ENCODE peak calls at places on chromosomes 5 and 9, in four cellular contexts. One of them, this sample, is unnamed.

GRCh38 chr9:99811172-99811571 is 10.5 kb upstream of the NR4A3 start:
- DNase-seq in HepG2: no peak
- DNase-seq in K562: no peak
- DNase-seq in HCT116: no peak
- DNase-seq in this sample: no peak

GRCh38 chr5:94702729-94703128 is 84.3 kb downstream of the SLF1 start:
- DNase-seq in HepG2: no peak
- DNase-seq in K562: no peak
- DNase-seq in HCT116: no peak
- DNase-seq in this sample: no peak

GRCh38 chr5:112388010-112388553 is 31.0 kb downstream of the EPB41L4A start:
- DNase-seq in HepG2: no peak
- DNase-seq in K562: no peak
- DNase-seq in HCT116: no peak
- DNase-seq in this sample: no peak

GRCh38 chr9:72255546-72255925 is 106.3 kb downstream of the GDA start:
- DNase-seq in HepG2: no peak
- DNase-seq in K562: no peak
- DNase-seq in HCT116: no peak
- DNase-seq in this sample: no peak

GRCh38 chr5:75550597-75550996 is 38.9 kb downstream of the POLK start:
- DNase-seq in HepG2: no peak
- DNase-seq in K562: no peak
- DNase-seq in HCT116: no peak
- DNase-seq in this sample: no peak

GRCh38 chr5:134079748-134080581 is 34.5 kb upstream of the TCF7 start:
- DNase-seq in HepG2: no peak
- DNase-seq in K562: no peak
- DNase-seq in HCT116: no peak
- DNase-seq in this sample: no peak

GRCh38 chr5:74017786-74018211 is 391.8 kb downstream of the ARHGEF28 start:
- DNase-seq in HepG2: no peak
- DNase-seq in K562: no peak
- DNase-seq in HCT116: peak
- DNase-seq in this sample: no peak

GRCh38 chr5:139574641-139575312 is 13.6 kb downstream of the UBE2D2 start:
- DNase-seq in HepG2: peak
- DNase-seq in K562: peak
- DNase-seq in HCT116: no peak
- DNase-seq in this sample: no peak

GRCh38 chr5:2697041-2697440 is 54.4 kb downstream of the IRX2 start:
- DNase-seq in HepG2: no peak
- DNase-seq in K562: no peak
- DNase-seq in HCT116: no peak
- DNase-seq in this sample: no peak

GRCh38 chr5:137997726-137998213 is 35.1 kb downstream of the FAM13B start:
- DNase-seq in HepG2: peak
- DNase-seq in K562: no peak
- DNase-seq in HCT116: no peak
- DNase-seq in this sample: no peak

GRCh38 chr5:163306421-163306820 is 131.0 kb upstream of the CCNG1 start:
- DNase-seq in HepG2: peak
- DNase-seq in K562: no peak
- DNase-seq in HCT116: peak
- DNase-seq in this sample: no peak

GRCh38 chr5:138967806-138968448 is 92.8 kb upstream of the LRRTM2 start:
- DNase-seq in HepG2: peak
- DNase-seq in K562: no peak
- DNase-seq in HCT116: peak
- DNase-seq in this sample: no peak

GRCh38 chr9:128787583-128788156 is 617 bp downstream of the TBC1D13 start:
- DNase-seq in HepG2: no peak
- DNase-seq in K562: no peak
- DNase-seq in HCT116: no peak
- DNase-seq in this sample: no peak

GRCh38 chr5:135174315-135175096 is 140.5 kb upstream of the PITX1 start:
- DNase-seq in HepG2: no peak
- DNase-seq in K562: peak
- DNase-seq in HCT116: no peak
- DNase-seq in this sample: peak

GRCh38 chr9:16526380-16526779 is 344.1 kb downstream of the BNC2 start:
- DNase-seq in HepG2: no peak
- DNase-seq in K562: no peak
- DNase-seq in HCT116: no peak
- DNase-seq in this sample: no peak

GRCh38 chr5:142521706-142522105 is 164.2 kb downstream of the FGF1 start:
- DNase-seq in HepG2: peak
- DNase-seq in K562: no peak
- DNase-seq in HCT116: no peak
- DNase-seq in this sample: no peak

DNA sequence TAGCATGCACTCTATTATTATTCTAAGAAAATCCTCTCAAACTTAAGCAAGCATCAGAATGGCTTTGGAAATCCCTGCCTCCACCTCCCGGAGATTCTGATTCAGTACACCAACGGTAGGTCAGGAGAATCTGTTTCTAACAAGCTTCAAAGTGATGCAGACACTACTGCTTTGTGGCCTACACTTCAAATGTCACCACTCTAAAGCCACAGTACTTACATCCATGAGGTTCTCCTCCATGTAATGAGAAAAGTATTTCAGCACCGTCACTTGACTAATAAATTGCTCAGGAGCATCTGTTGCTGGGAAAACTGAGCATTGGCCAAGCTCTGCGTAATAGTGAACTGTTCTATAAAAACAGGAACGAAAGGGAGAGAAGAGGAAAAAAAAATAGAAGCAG is 4.8 kb downstream of the PLK2 start:
- DNase-seq in HepG2: no peak
- DNase-seq in K562: no peak
- DNase-seq in HCT116: no peak
- DNase-seq in this sample: no peak
- TF ChIP-seq FOSL1 in HepG2: no peak
- TF ChIP-seq FOSL1 in K562: no peak
- TF ChIP-seq FOSL1 in HCT116: no peak
- TF ChIP-seq FOSL1 in this sample: no peak

GRCh38 chr5:9781275-9781674 is 151.1 kb upstream of the TAS2R1 start:
- DNase-seq in HepG2: no peak
- DNase-seq in K562: no peak
- DNase-seq in HCT116: no peak
- DNase-seq in this sample: no peak

GRCh38 chr5:9784231-9784630 is 154.1 kb upstream of the TAS2R1 start:
- DNase-seq in HepG2: no peak
- DNase-seq in K562: no peak
- DNase-seq in HCT116: no peak
- DNase-seq in this sample: no peak

GRCh38 chr5:9780501-9780900 is 150.3 kb upstream of the TAS2R1 start:
- DNase-seq in HepG2: no peak
- DNase-seq in K562: no peak
- DNase-seq in HCT116: no peak
- DNase-seq in this sample: no peak

GRCh38 chr5:9781882-9782281 is 151.7 kb upstream of the TAS2R1 start:
- DNase-seq in HepG2: no peak
- DNase-seq in K562: no peak
- DNase-seq in HCT116: no peak
- DNase-seq in this sample: no peak

GRCh38 chr5:9782806-9783560 is 152.8 kb upstream of the TAS2R1 start:
- DNase-seq in HepG2: no peak
- DNase-seq in K562: no peak
- DNase-seq in HCT116: no peak
- DNase-seq in this sample: no peak
- H2AFZ ChIP-seq in HepG2: no peak
- H2AFZ ChIP-seq in K562: no peak
- H2AFZ ChIP-seq in HCT116: no peak
- H2AFZ ChIP-seq in this sample: peak

DNA sequence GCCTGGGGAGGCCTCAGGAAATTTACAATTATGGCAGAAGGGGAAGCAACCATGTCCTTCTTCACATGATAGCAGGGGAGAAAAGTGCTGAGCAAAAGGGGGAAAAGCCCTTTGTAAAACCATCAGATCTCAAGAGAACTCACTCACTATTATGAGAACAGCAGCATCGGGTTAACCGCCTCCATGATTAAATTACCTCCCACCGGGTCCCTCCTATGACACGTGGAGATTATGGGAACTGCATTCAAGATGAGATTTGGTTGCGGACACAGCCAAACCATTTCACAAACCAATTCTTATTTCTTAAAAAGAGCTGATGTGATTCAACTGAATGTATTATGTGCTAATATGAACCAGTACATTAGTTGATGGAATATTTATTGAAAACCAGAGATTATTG is 63.9 kb downstream of the PARP8 start:
- DNase-seq in HepG2: no peak
- DNase-seq in K562: no peak
- DNase-seq in HCT116: no peak
- DNase-seq in this sample: no peak
- TF ChIP-seq FOSL1 in HepG2: no peak
- TF ChIP-seq FOSL1 in K562: no peak
- TF ChIP-seq FOSL1 in HCT116: no peak
- TF ChIP-seq FOSL1 in this sample: no peak

DNA sequence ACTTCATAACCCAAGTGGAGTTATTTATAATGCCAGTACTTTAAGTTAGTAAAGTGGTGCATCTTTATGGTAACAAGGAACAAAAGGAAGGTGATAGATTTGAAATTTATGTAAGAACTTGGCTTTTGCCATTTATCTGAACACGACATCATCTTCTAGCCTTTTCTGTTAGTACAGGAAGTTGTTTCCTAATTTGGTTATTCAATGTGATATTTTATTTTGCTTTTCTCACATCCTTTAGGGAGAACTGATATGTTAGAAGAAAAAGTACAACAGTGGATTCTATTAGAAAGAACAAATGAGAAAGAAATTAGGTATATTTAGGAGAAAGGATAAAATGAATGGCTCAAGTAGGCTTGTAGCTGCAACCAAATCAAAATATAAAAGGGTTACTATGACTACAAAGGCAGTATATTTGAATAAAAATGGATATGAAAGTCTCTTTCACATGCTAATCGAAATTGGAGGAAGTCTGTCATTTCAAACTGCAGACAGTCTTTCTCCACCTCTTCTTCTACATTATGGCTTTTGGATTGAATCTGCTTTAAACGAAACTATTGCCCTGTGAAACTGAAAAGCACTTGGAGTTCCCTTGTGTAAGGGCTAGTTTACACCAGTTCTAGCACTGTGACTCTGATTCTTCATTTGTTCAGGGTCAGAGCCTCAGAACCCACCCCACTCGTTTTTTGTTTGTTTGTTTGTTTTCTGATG is 18.5 kb upstream of the SLC24A2 start:
- DNase-seq in HepG2: no peak
- DNase-seq in K562: no peak
- DNase-seq in HCT116: no peak
- DNase-seq in this sample: no peak
- H2AFZ ChIP-seq in HepG2: no peak
- H2AFZ ChIP-seq in K562: no peak
- H2AFZ ChIP-seq in HCT116: no peak
- H2AFZ ChIP-seq in this sample: no peak

GRCh38 chr9:79145442-79145841 is 426.3 kb upstream of the TLE4 start:
- DNase-seq in HepG2: no peak
- DNase-seq in K562: no peak
- DNase-seq in HCT116: no peak
- DNase-seq in this sample: no peak

GRCh38 chr9:79140751-79141150 is 431.0 kb upstream of the TLE4 start:
- DNase-seq in HepG2: no peak
- DNase-seq in K562: no peak
- DNase-seq in HCT116: no peak
- DNase-seq in this sample: no peak

DNA sequence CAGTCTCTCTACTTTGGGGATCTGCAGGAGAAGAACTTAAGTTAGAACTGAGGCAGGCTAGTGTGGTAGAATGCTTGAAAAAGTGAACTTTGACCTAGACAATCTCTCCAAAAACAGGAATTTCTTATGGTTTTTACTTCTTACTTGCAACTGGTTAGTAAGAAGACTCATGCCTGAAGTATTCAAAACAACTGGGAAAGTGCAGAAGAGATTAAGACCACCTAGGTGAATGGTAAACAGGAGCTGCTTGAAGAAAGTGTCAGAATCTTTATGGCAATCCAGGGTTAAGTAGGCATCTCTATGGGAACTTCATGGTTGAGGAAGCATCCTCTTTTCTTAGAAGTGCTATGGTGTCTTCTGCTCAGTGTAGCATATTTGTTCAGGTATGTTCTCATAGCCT is 428.6 kb upstream of the TLE4 start:
- DNase-seq in HepG2: no peak
- DNase-seq in K562: no peak
- DNase-seq in HCT116: no peak
- DNase-seq in this sample: no peak
- TF ChIP-seq FOSL1 in HepG2: no peak
- TF ChIP-seq FOSL1 in K562: no peak
- TF ChIP-seq FOSL1 in HCT116: no peak
- TF ChIP-seq FOSL1 in this sample: no peak

DNA sequence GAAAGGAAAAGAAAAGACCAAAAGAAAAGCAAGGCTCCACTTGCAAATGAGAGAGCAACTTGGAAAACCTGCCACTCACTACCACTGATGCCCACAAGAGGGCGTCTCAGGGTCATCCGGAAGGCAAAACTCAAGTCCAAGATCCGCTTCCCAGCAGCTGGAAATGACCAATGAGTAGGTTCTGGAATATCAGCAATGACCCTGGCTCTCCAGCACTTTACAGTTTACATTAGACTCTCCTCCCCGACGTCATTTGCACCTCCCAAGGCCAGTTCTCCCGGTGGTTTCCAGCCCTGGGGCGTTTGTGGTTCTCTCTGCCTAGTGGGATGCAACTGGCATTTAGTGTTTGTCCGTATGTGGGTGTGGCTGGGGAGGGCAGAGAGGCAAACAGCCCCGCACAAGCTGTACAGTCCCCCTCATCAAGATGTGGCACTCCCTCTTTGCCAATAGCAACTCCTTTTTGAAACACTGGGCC is 193.8 kb upstream of the ZNF618 start:
- DNase-seq in HepG2: peak
- DNase-seq in K562: peak
- DNase-seq in HCT116: peak
- DNase-seq in this sample: peak
- H2AFZ ChIP-seq in HepG2: no peak
- H2AFZ ChIP-seq in K562: peak
- H2AFZ ChIP-seq in HCT116: peak
- H2AFZ ChIP-seq in this sample: peak

DNA sequence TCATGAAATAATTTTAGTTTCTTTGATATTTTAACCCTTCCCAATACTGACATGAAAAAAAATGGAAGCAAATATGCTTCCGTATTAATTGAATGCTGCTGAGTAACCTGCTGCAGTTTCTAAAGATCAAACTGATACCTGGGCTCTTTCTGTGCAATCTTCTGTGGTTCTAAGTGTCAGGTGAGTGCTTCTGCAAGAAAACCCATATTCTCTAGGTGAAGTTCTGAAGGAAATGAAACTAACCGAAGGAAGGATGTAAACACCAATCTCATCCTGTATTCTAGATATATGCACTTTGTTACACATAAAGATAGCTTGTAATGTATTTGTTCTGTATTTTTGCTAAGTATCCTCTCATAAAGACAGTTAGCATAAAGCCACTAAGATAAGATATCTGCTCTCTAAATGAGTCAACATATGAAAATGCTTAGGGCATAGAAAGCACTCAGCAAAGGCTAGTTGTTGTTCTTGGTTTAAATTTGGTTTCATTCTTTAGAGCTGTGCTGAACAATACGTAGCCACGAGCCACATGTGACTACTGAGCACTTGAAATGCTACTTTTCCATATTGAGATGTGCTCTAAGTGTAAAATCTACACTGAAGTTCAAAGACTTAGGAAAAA is 52.0 kb downstream of the ITGA2 start:
- DNase-seq in HepG2: no peak
- DNase-seq in K562: no peak
- DNase-seq in HCT116: no peak
- DNase-seq in this sample: no peak
- TF ChIP-seq FOSL1 in HepG2: no peak
- TF ChIP-seq FOSL1 in K562: no peak
- TF ChIP-seq FOSL1 in HCT116: no peak
- TF ChIP-seq FOSL1 in this sample: no peak

GRCh38 chr9:22216730-22217160 is 207.6 kb upstream of the CDKN2B start:
- DNase-seq in HepG2: peak
- DNase-seq in K562: no peak
- DNase-seq in HCT116: peak
- DNase-seq in this sample: no peak
- H2AFZ ChIP-seq in HepG2: no peak
- H2AFZ ChIP-seq in K562: no peak
- H2AFZ ChIP-seq in HCT116: peak
- H2AFZ ChIP-seq in this sample: no peak